ENCODE peak calls at places on chromosomes 2 and 18, in six cellular contexts. J is NCI-H146, E is activated T-helper 1 cell treated with Interleukin-2 at 50 U/mL for 16 hours, X is NCI-H774, D is BJ, F is NCI-H1105. B is an unnamed sample.

GRCh38 chr18:73785276-73785675 is 362.4 kb downstream of the FBXO15 start:
- DNase-seq in J (no peak), E (no peak), X (no peak), D (no peak), F (no peak), B (no peak)

GRCh38 chr2:201768918-201769317 is 11.8 kb downstream of the ALS2 start:
- DNase-seq in J (no peak), E (no peak), X (no peak), D (no peak), F (no peak), B (no peak)

GRCh38 chr2:121794233-121794632 is 38.8 kb downstream of the TSN start:
- DNase-seq in J (no peak), E (no peak), X (no peak), D (no peak), F (no peak), B (no peak)

GRCh38 chr2:229270551-229271410 is at the start of gene PID1:
- DNase-seq in J (peak; percentile 67), E (no peak), X (peak; percentile 49), D (no peak), F (peak; percentile 49), B (peak; percentile 21)

GRCh38 chr2:237201461-237202287 is 116.0 kb downstream of the COPS8 start:
- DNase-seq in J (no peak), E (no peak), X (no peak), D (no peak), F (no peak), B (peak; percentile 80)

GRCh38 chr2:234305846-234306245 is 191.0 kb downstream of the ARL4C start:
- DNase-seq in J (no peak), E (no peak), X (no peak), D (no peak), F (no peak), B (no peak)

GRCh38 chr18:7170292-7170691 is 52.7 kb upstream of the LAMA1 start:
- DNase-seq in J (no peak), E (no peak), X (no peak), D (no peak), F (no peak), B (no peak)

GRCh38 chr2:172442072-172442895 is 14.9 kb downstream of the ITGA6 start:
- DNase-seq in J (peak; percentile 78), E (no peak), X (no peak), D (peak; percentile 83), F (peak; percentile 18), B (peak; percentile 94)

GRCh38 chr2:37645836-37646235 is 25.6 kb downstream of the CDC42EP3 start:
- DNase-seq in J (no peak), E (no peak), X (no peak), D (no peak), F (no peak), B (no peak)

GRCh38 chr2:239200646-239201530 is 199.9 kb downstream of the HDAC4 start:
- DNase-seq in J (no peak), E (no peak), X (no peak), D (no peak), F (no peak), B (no peak)

GRCh38 chr2:147331790-147332419 is 512.9 kb upstream of the ACVR2A start:
- DNase-seq in J (peak; percentile 41), E (peak; percentile 4), X (peak; percentile 31), D (no peak), F (no peak), B (no peak)

GRCh38 chr2:156647377-156648010 is 211.3 kb downstream of the GPD2 start:
- DNase-seq in J (no peak), E (no peak), X (no peak), D (no peak), F (no peak), B (no peak)

GRCh38 chr18:50038448-50038847 is 156.5 kb downstream of the MYO5B start:
- DNase-seq in J (no peak), E (no peak), X (no peak), D (no peak), F (no peak), B (no peak)

GRCh38 chr18:55031979-55032378 is 72.7 kb upstream of the CCDC68 start:
- DNase-seq in J (no peak), E (no peak), X (no peak), D (no peak), F (no peak), B (no peak)